ENCODE peak calls at places on chromosomes 7 and 10, in four cellular contexts. M is ovary, U is transverse colon, G is sigmoid colon. B is an unnamed sample. For H3K27me3, the result is how much of the 10 kb centered on the place peaks cover.

GRCh38 chr7:110944448-110944847 is 146.5 kb upstream of the LRRN3 start:
- DNase-seq in M (no peak), U (no peak), G (no peak), B (no peak)

GRCh38 chr10:15863733-15864132 is 3.4 kb upstream of the MINDY3 start:
- DNase-seq in U (no peak), G (no peak), M (no peak), B (no peak)

GRCh38 chr10:43197834-43198681 is 59.8 kb downstream of the CSGALNACT2 start:
- DNase-seq in U (no peak), G (peak), M (no peak), B (peak)

GRCh38 chr10:109773818-109774440 is 149.4 kb downstream of the XPNPEP1 start:
- DNase-seq in G (no peak), M (no peak), U (no peak), B (no peak)

GRCh38 chr7:99267530-99268360 is 4.9 kb upstream of the MYH16 start:
- DNase-seq in M (no peak), G (no peak), U (no peak), B (no peak)

GRCh38 chr7:127391591-127392181 is 822 bp downstream of the ZNF800 start:
- DNase-seq in U (peak), G (no peak), M (no peak), B (peak)

GRCh38 chr10:117138838-117139580 is 939 bp upstream of the VAX1 start:
- DNase-seq in G (no peak), M (no peak), U (no peak), B (no peak)

GRCh38 chr10:125343118-125343752 is 182.9 kb upstream of the CTBP2 start:
- DNase-seq in G (no peak), U (peak), M (no peak), B (no peak)

GRCh38 chr10:70445718-70446485 is 4.4 kb upstream of the NODAL start:
- DNase-seq in G (peak), U (no peak), M (no peak), B (no peak)

GRCh38 chr7:132783824-132784223 is 207.6 kb upstream of the PLXNA4 start:
- DNase-seq in M (no peak), U (no peak), G (no peak), B (no peak)

GRCh38 chr7:150373049-150373801 is 4.6 kb downstream of the REPIN1 start:
- DNase-seq in G (peak), U (peak), M (no peak), B (no peak)
- TF ChIP-seq POLR2A in G (no peak), U (peak), M (no peak), B (no peak)

GRCh38 chr7:25859412-25859704 is 292.6 kb upstream of the NFE2L3 start:
- DNase-seq in M (no peak), U (no peak), G (no peak), B (no peak)
- H3K27me3 ChIP-seq in M (under half), U (half or more), G (half or more), B (under half)

GRCh38 chr7:98110249-98111022 is 3.8 kb downstream of the LMTK2 start:
- DNase-seq in U (peak), M (no peak), G (no peak), B (no peak)

GRCh38 chr7:98102170-98102569 is 4.5 kb upstream of the LMTK2 start:
- DNase-seq in M (no peak), U (no peak), G (no peak), B (no peak)

GRCh38 chr7:98105942-98106544 is 619 bp upstream of the LMTK2 start:
- DNase-seq in U (peak), M (no peak), G (peak), B (no peak)

GRCh38 chr7:98107313-98107691 is 640 bp downstream of the LMTK2 start:
- DNase-seq in M (no peak), U (peak), G (no peak), B (no peak)

DNA sequence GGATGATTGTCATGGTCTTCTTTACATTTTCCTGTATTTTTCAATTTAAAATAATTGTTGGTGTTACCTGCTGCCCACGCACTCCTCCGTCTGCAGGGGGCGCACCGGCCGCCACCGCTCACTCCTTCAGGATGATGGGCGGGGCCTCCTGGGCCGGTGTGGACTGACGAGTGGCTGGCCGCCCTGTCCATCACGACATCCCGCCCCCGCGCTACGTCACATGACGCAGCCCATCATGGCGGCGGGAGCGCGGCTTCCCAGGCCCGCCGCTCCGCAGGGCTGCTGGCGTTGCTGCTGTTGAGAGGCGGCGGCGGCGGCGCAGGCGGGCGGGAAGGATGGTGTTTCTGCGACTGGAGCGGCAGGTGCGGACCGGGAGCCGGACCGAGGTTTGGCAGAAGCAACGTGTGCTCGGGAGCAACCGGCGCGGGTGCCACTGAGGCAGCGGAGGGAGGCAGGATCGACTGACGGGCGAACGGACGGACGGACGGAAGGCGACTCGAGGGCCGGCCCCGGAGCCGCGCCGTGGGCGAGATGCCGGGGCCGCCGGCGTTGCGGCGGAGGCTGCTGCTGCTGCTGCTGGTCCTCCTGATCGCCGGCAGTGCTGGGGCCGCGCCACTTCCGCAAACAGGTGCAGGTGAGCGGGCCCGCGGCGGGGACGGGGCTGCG is at the start of gene LMTK2:
- DNase-seq in U (peak), M (peak), G (peak), B (peak)
- TF ChIP-seq POLR2A in U (peak), M (peak), G (peak), B (peak)

GRCh38 chr7:2596636-2597635 is 34.9 kb upstream of the TTYH3 start:
- DNase-seq in M (no peak), U (no peak), G (no peak), B (no peak)
- H3K27me3 ChIP-seq in M (under half), U (under half), G (under half), B (under half)

GRCh38 chr7:66957595-66958290 is 36.7 kb downstream of the TMEM248 start:
- DNase-seq in M (no peak), G (no peak), U (no peak), B (no peak)
- TF ChIP-seq POLR2A in M (no peak), G (no peak), U (no peak), B (no peak)

GRCh38 chr7:30246392-30246791 is 38.0 kb upstream of the ZNRF2 start:
- DNase-seq in M (no peak), U (no peak), G (no peak), B (no peak)

GRCh38 chr7:30244340-30244739 is 40.1 kb upstream of the ZNRF2 start:
- DNase-seq in M (no peak), U (no peak), G (no peak), B (no peak)

GRCh38 chr7:30247546-30248386 is 36.6 kb upstream of the ZNRF2 start:
- DNase-seq in G (no peak), U (no peak), M (no peak), B (no peak)

GRCh38 chr7:30249316-30249715 is 35.1 kb upstream of the ZNRF2 start:
- DNase-seq in M (no peak), G (no peak), U (no peak), B (no peak)

DNA sequence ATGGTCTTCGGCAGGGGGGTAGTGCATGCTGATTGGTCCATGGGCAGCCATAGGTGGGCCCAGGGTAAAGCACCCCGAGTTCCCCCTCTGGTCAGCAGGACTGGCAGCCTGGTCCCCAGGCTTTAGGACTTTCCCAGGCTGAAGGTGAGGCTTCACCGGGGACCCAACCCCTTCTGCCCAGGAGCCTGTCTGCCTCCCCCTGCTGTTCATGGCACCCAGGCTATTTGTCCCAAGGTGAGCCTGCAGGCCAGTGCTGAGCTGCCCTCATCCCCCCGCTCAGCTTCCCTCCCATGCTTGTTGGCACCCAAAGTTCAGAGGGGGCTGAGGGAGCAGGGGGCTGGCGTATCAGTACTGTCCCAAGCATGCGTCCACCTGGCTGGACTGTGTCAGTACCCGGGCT is 38.5 kb upstream of the ZNRF2 start:
- DNase-seq in G (no peak), M (no peak), U (no peak), B (no peak)
- H3K27me3 ChIP-seq in G (under half), M (under half), U (under half), B (under half)